ENCODE peak calls at places on chromosomes 4 and X, in five cellular contexts. One of them, this sample, is unnamed.

GRCh38 chr4:68109891-68110290 is 19.8 kb downstream of the TMPRSS11F start:
- DNase-seq in cardiac muscle cell: no peak
- DNase-seq in bronchial epithelial cell: no peak
- DNase-seq in NCI-H1105: no peak
- DNase-seq in OCI-M1: no peak
- DNase-seq in this sample: no peak

GRCh38 chr4:89288430-89288829 is 19.2 kb downstream of the GPRIN3 start:
- DNase-seq in cardiac muscle cell: no peak
- DNase-seq in bronchial epithelial cell: no peak
- DNase-seq in NCI-H1105: no peak
- DNase-seq in OCI-M1: no peak
- DNase-seq in this sample: no peak

GRCh38 chr4:90127706-90128345 is 632 bp downstream of the CCSER1 start:
- DNase-seq in cardiac muscle cell: peak
- DNase-seq in bronchial epithelial cell: no peak
- DNase-seq in NCI-H1105: no peak
- DNase-seq in OCI-M1: no peak
- DNase-seq in this sample: no peak

GRCh38 chr4:80201326-80202151 is 4.2 kb downstream of the PRDM8 start:
- DNase-seq in cardiac muscle cell: peak
- DNase-seq in bronchial epithelial cell: no peak
- DNase-seq in NCI-H1105: peak
- DNase-seq in OCI-M1: peak
- DNase-seq in this sample: peak

GRCh38 chrX:45850775-45851433 is 650.2 kb upstream of the DIPK2B start:
- DNase-seq in cardiac muscle cell: peak
- DNase-seq in bronchial epithelial cell: peak
- DNase-seq in NCI-H1105: peak
- DNase-seq in OCI-M1: no peak
- DNase-seq in this sample: no peak

GRCh38 chrX:129540725-129541184 is 696 bp downstream of the OCRL start:
- DNase-seq in cardiac muscle cell: no peak
- DNase-seq in bronchial epithelial cell: peak
- DNase-seq in NCI-H1105: peak
- DNase-seq in OCI-M1: no peak
- DNase-seq in this sample: peak

GRCh38 chrX:155094468-155095061 is 23.3 kb downstream of the BRCC3 start:
- DNase-seq in cardiac muscle cell: peak
- DNase-seq in bronchial epithelial cell: peak
- DNase-seq in NCI-H1105: peak
- DNase-seq in OCI-M1: peak
- DNase-seq in this sample: no peak

GRCh38 chrX:65072590-65072989 is 96.3 kb upstream of the ZC4H2 start:
- DNase-seq in cardiac muscle cell: no peak
- DNase-seq in bronchial epithelial cell: no peak
- DNase-seq in NCI-H1105: no peak
- DNase-seq in OCI-M1: no peak
- DNase-seq in this sample: no peak

GRCh38 chr4:141486375-141486997 is 149.9 kb upstream of the IL15 start:
- DNase-seq in cardiac muscle cell: peak
- DNase-seq in bronchial epithelial cell: peak
- DNase-seq in NCI-H1105: no peak
- DNase-seq in OCI-M1: no peak
- DNase-seq in this sample: no peak

This sample was measured in MV-4-11.